ENCODE peak calls at places on chromosomes 11 and 22, in five cellular contexts. G is naive thymus-derived CD4-positive, alpha-beta T cell; J is stimulated activated CD8-positive, alpha-beta memory T cell treated with anti-CD3 and anti-CD28 coated beads, Interleukin-15, amount 100 ng/mL, for 1 hour; R is RWPE1; S is endodermal cell. I is an unnamed sample.

GRCh38 chr11:911031-911889 is 650 bp upstream of the CHID1 start:
- DNase-seq in G (peak; percentile 29), J (no peak), R (peak; percentile 68), S (peak; percentile 50), I (no peak)

GRCh38 chr11:2383823-2384722 is 7.0 kb downstream of the CD81 start:
- DNase-seq in G (no peak), J (no peak), R (peak; percentile 55), S (no peak), I (no peak)

GRCh38 chr11:132631956-132632355 is 900.3 kb downstream of the OPCML start:
- DNase-seq in G (no peak), J (no peak), R (no peak), S (no peak), I (no peak)

GRCh38 chr11:88304352-88304751 is 33.2 kb downstream of the CTSC start:
- DNase-seq in G (no peak), J (no peak), R (no peak), S (no peak), I (no peak)

GRCh38 chr11:118641463-118642019 is 34.1 kb downstream of the PHLDB1 start:
- DNase-seq in G (no peak), J (no peak), R (no peak), S (no peak), I (no peak)

GRCh38 chr22:37139762-37140161 is 10.0 kb downstream of the IL2RB start:
- DNase-seq in G (no peak), J (no peak), R (no peak), S (peak; percentile 66), I (no peak)

GRCh38 chr22:25420925-25421904 is 143.3 kb upstream of the GRK3 start:
- DNase-seq in G (no peak), J (no peak), R (no peak), S (peak; percentile 84), I (no peak)

GRCh38 chr11:130396965-130397364 is 31.4 kb downstream of the ADAMTS8 start:
- DNase-seq in G (no peak), J (no peak), R (no peak), S (no peak), I (no peak)

GRCh38 chr11:33658195-33658900 is 42.3 kb downstream of the C11orf91 start:
- DNase-seq in G (no peak), J (no peak), R (no peak), S (peak; percentile 68), I (no peak)

GRCh38 chr11:102026217-102026616 is 21.0 kb upstream of the CFAP300 start:
- DNase-seq in G (no peak), J (no peak), R (no peak), S (no peak), I (no peak)

GRCh38 chr11:16809901-16810668 is 71.6 kb downstream of the C11orf58 start:
- DNase-seq in G (no peak), J (no peak), R (peak; percentile 36), S (no peak), I (no peak)

GRCh38 chr11:69868003-69868865 is 49.0 kb upstream of the FGF3 start:
- DNase-seq in G (no peak), J (no peak), R (no peak), S (peak; percentile 55), I (no peak)